ENCODE peak calls at places on chromosomes 3 and 15, in four cellular contexts. U is aorta, Z is fibroblast of the conjunctiva, K is Right ventricle myocardium superior. J is an unnamed sample.

GRCh38 chr3:12902181-12902999 is 61.0 kb upstream of the RPL32 start:
- DNase-seq in Z (no peak), K (peak; percentile 61), U (no peak), J (no peak)

GRCh38 chr3:127680790-127681189 is 8.0 kb downstream of the ABTB1 start:
- DNase-seq in K (peak; percentile 24), Z (no peak), U (no peak), J (no peak)

GRCh38 chr3:10600159-10601125 is 95.1 kb upstream of the ATP2B2 start:
- DNase-seq in Z (no peak), K (no peak), U (no peak), J (no peak)

GRCh38 chr3:126378341-126378751 is 16.4 kb upstream of the CFAP100 start:
- DNase-seq in Z (no peak), U (peak; percentile 29), K (peak; percentile 20), J (no peak)

GRCh38 chr3:178845446-178846118 is 226.0 kb downstream of the ZMAT3 start:
- DNase-seq in Z (no peak), U (no peak), K (no peak), J (no peak)

GRCh38 chr3:36060950-36061349 is 319.4 kb upstream of the STAC start:
- DNase-seq in U (no peak), Z (no peak), K (no peak), J (no peak)

GRCh38 chr3:42497009-42497731 is 5.3 kb upstream of the VIPR1 start:
- DNase-seq in K (no peak), U (no peak), Z (no peak), J (peak; percentile 93)

GRCh38 chr3:139225551-139225950 is 118.3 kb upstream of the MRPS22 start:
- DNase-seq in U (no peak), K (no peak), Z (no peak), J (no peak)

GRCh38 chr3:71288269-71288930 is 295.1 kb downstream of the FOXP1 start:
- DNase-seq in U (no peak), K (no peak), Z (no peak), J (no peak)

GRCh38 chr3:64399205-64399800 is 174.0 kb upstream of the PRICKLE2 start:
- DNase-seq in U (no peak), K (no peak), Z (peak; percentile 47), J (peak; percentile 81)

GRCh38 chr15:41160639-41161315 is 44.7 kb upstream of the INO80 start:
- DNase-seq in U (no peak), K (no peak), Z (no peak), J (no peak)

GRCh38 chr3:14451844-14452533 is 49.6 kb downstream of the SLC6A6 start:
- DNase-seq in Z (peak; percentile 79), K (peak; percentile 73), U (peak; percentile 82), J (no peak)

GRCh38 chr3:30140356-30140755 is 466.0 kb upstream of the TGFBR2 start:
- DNase-seq in K (no peak), U (no peak), Z (no peak), J (no peak)

GRCh38 chr3:157572559-157573270 is 69.5 kb upstream of the VEPH1 start:
- DNase-seq in U (no peak), Z (peak; percentile 30), K (no peak), J (peak; percentile 88)

GRCh38 chr3:190865828-190866227 is 3.3 kb upstream of the GMNC start:
- DNase-seq in K (no peak), Z (no peak), U (no peak), J (peak; percentile 46)

GRCh38 chr3:38646630-38647029 is 2.9 kb downstream of the SCN5A start:
- DNase-seq in K (no peak), Z (peak; percentile 26), U (no peak), J (peak; percentile 83)

GRCh38 chr3:111831840-111832239 is 27.2 kb upstream of the PHLDB2 start:
- DNase-seq in Z (no peak), U (no peak), K (no peak), J (no peak)

GRCh38 chr15:89893027-89893426 is 767 bp downstream of the AP3S2 start:
- DNase-seq in Z (no peak), U (no peak), K (no peak), J (no peak)

GRCh38 chr3:185215873-185216586 is 37.8 kb downstream of the EHHADH start:
- DNase-seq in U (no peak), K (no peak), Z (no peak), J (peak; percentile 35)

GRCh38 chr15:55461447-55461846 is 46.6 kb downstream of the DNAAF4 start:
- DNase-seq in U (no peak), K (no peak), Z (no peak), J (no peak)

GRCh38 chr3:34346656-34347055 is 548.2 kb downstream of the PDCD6IP start:
- DNase-seq in K (no peak), Z (no peak), U (no peak), J (no peak)

GRCh38 chr15:85318048-85318731 is 62.2 kb upstream of the AKAP13 start:
- DNase-seq in Z (peak; percentile 75), K (no peak), U (no peak), J (no peak)

GRCh38 chr3:56725175-56725574 is 42.1 kb upstream of the TASOR start:
- DNase-seq in Z (no peak), U (no peak), K (no peak), J (no peak)

GRCh38 chr3:133360476-133360875 is 39.4 kb upstream of the BFSP2 start:
- DNase-seq in Z (no peak), K (no peak), U (no peak), J (no peak)

GRCh38 chr15:88242586-88242985 is 14.0 kb downstream of the NTRK3 start:
- DNase-seq in K (no peak), Z (no peak), U (no peak), J (no peak)

GRCh38 chr3:196559826-196560225 is 8.5 kb downstream of the WDR53 start:
- DNase-seq in U (no peak), Z (no peak), K (no peak), J (no peak)

GRCh38 chr3:135762188-135762853 is 203.2 kb upstream of the PPP2R3A start:
- DNase-seq in U (no peak), K (no peak), Z (no peak), J (peak; percentile 46)

GRCh38 chr3:166471074-166471753 is 634.0 kb upstream of the BCHE start:
- DNase-seq in K (no peak), Z (no peak), U (no peak), J (no peak)

GRCh38 chr3:13346481-13347389 is 73.4 kb downstream of the NUP210 start:
- DNase-seq in Z (no peak), K (peak; percentile 57), U (peak; percentile 71), J (peak; percentile 78)

GRCh38 chr15:67063689-67064606 is 1.5 kb upstream of the SMAD3 start:
- DNase-seq in K (no peak), Z (no peak), U (no peak), J (peak; percentile 87)

GRCh38 chr15:41713047-41713446 is 52.8 kb downstream of the MGA start:
- DNase-seq in K (no peak), Z (no peak), U (no peak), J (no peak)

GRCh38 chr3:42827654-42828053 is 18.4 kb downstream of the ACKR2 start:
- DNase-seq in Z (no peak), U (no peak), K (no peak), J (no peak)

GRCh38 chr3:64161481-64161952 is 63.7 kb downstream of the PRICKLE2 start:
- DNase-seq in K (no peak), U (no peak), Z (no peak), J (peak; percentile 30)

J was measured in GM23338.